ENCODE peak calls at places on chromosomes 2 and 18, in seven cellular contexts. R, G, K, Z, Y, U and P are unnamed samples.

GRCh38 chr2:603427-603826 is 73.8 kb downstream of the TMEM18 start:
- DNase-seq in Y (no peak), U (no peak), K (no peak), Z (no peak), R (peak), G (no peak), P (peak)

GRCh38 chr2:20444993-20445910 is 1.6 kb upstream of the RHOB start:
- DNase-seq in Y (no peak), Z (no peak), G (no peak), U (no peak), K (no peak), R (peak), P (no peak)

GRCh38 chr2:120371969-120372625 is 26.2 kb downstream of the INHBB start:
- DNase-seq in G (no peak), Y (no peak), R (no peak), K (no peak), U (no peak), Z (no peak), P (no peak)

GRCh38 chr2:82340578-82341053 is 2036.1 kb upstream of the LRRTM1 start:
- DNase-seq in R (peak), U (peak), K (no peak), Z (no peak), Y (no peak), G (no peak), P (no peak)

GRCh38 chr18:22005191-22005824 is 164.1 kb upstream of the GATA6 start:
- DNase-seq in Z (no peak), K (no peak), U (no peak), Y (no peak), R (no peak), G (peak), P (no peak)

GRCh38 chr2:224046752-224047151 is 7.7 kb upstream of the SERPINE2 start:
- DNase-seq in R (no peak), Y (no peak), G (peak), U (peak), Z (no peak), K (no peak), P (no peak)

GRCh38 chr18:58781627-58782194 is 83.0 kb upstream of the ZNF532 start:
- DNase-seq in G (peak), Y (peak), K (peak), R (peak), U (peak), Z (peak), P (peak)

GRCh38 chr2:1601471-1602358 is 142.6 kb downstream of the PXDN start:
- DNase-seq in Z (no peak), R (no peak), G (no peak), Y (no peak), K (no peak), U (peak), P (no peak)

GRCh38 chr18:8142131-8142711 is 467.0 kb upstream of the RAB12 start:
- DNase-seq in G (peak), Y (no peak), Z (no peak), K (no peak), R (peak), U (peak), P (no peak)

GRCh38 chr2:3229221-3229620 is 148.4 kb downstream of the EIPR1 start:
- DNase-seq in Y (no peak), R (no peak), K (no peak), U (no peak), G (no peak), Z (no peak), P (no peak)

GRCh38 chr18:69935319-69936190 is 12.1 kb downstream of the CD226 start:
- DNase-seq in U (no peak), Z (peak), G (no peak), K (no peak), Y (no peak), R (peak), P (no peak)

GRCh38 chr2:215664847-215665525 is 229.1 kb upstream of the FN1 start:
- DNase-seq in U (peak), R (peak), G (peak), Y (peak), K (no peak), Z (no peak), P (no peak)

GRCh38 chr18:394276-394996 is 106.1 kb downstream of the COLEC12 start:
- DNase-seq in K (no peak), G (no peak), U (no peak), R (no peak), Y (no peak), Z (no peak), P (no peak)

DNA sequence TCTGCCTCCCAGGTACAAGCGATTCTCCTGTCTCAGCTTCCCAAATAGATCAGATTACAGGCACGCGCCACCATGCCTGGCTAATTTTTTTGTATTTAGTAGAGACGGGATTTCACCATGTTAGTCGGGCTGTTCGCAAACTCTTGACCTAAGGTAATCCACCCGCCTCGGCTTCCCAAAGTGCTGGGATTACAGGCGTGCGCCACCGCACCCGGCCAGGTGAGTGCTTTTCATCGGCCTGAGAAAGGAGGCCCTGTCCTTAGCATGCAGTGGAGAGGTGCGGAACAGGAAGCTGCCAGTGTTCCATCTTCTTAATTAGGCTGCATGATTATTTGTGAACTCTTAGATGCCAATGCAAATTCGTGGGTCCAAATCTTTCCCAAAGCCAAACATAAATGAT is 125.7 kb upstream of the THSD7B start:
- DNase-seq in R (no peak), G (no peak), U (no peak), K (no peak), Z (no peak), Y (no peak), P (no peak)
- H3K4ac ChIP-seq in R (no peak), G (no peak), U (no peak), K (no peak), Z (no peak), Y (no peak), P (no peak)

GRCh38 chr2:55169359-55169758 is 62.7 kb downstream of the CLHC1 start:
- DNase-seq in Y (no peak), G (peak), Z (no peak), K (no peak), R (no peak), U (no peak), P (no peak)

GRCh38 chr2:55165567-55165966 is 66.5 kb downstream of the CLHC1 start:
- DNase-seq in Z (no peak), Y (peak), R (no peak), G (peak), U (peak), K (no peak), P (no peak)

GRCh38 chr2:55167630-55167967 is 64.5 kb downstream of the CLHC1 start:
- DNase-seq in G (no peak), R (no peak), Y (no peak), U (no peak), Z (no peak), K (no peak), P (no peak)

GRCh38 chr2:55169915-55170314 is 62.2 kb downstream of the CLHC1 start:
- DNase-seq in U (no peak), K (no peak), G (no peak), R (no peak), Z (no peak), Y (no peak), P (no peak)

DNA sequence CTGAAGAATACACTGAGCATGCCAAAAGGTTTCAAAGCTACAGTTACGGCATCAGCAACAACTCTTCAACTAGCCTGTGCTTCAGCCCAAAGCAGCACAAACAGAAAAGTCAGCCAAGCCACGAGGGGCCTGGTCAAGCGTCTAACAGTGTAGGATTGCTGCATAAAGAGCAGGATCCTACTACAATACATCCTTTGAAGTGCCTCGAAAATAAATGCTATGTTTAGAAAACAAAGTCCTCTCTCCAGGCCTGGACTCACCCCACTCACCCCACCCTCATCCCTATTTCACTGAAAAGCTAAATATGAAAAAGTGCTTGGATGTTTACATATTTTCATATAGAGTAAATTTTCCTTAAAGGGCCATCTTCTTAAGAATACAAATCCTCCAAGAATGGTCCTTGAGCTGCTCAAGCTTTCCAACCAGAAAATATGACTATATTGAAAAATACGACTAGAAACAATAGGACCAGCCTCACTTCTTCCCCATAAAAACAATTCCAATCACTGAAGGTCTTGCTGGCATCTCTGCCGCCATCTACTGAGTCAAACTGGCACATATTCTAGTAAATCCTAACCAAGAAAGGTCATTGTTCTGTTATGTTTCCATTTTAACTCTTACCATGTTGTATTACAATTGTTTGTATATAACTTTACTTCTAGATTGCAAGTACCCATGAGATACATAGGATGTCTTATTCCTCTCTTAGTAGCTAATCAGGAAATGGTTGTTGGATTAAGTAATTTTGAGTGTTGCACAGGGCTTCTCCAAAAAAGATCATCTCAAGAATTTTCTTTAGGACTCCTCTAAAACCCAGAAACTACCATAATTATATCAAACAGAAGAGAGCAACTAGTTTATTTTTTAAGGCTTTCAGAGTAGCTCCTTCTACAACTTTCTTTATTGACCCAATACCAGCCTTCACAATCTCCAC is 63.6 kb downstream of the CLHC1 start:
- DNase-seq in G (peak), U (peak), R (peak), Z (no peak), K (no peak), Y (peak), P (no peak)
- H2BK120ac ChIP-seq in G (peak), U (peak), R (no peak), Z (no peak), K (no peak), Y (no peak), P (no peak)

GRCh38 chr2:240432430-240432819 is 3.0 kb upstream of the GPC1 start:
- DNase-seq in K (peak), R (no peak), G (no peak), U (no peak), Y (no peak), Z (no peak), P (peak)
- H3K4ac ChIP-seq in K (no peak), R (no peak), G (peak), U (no peak), Y (no peak), Z (no peak), P (no peak)

DNA sequence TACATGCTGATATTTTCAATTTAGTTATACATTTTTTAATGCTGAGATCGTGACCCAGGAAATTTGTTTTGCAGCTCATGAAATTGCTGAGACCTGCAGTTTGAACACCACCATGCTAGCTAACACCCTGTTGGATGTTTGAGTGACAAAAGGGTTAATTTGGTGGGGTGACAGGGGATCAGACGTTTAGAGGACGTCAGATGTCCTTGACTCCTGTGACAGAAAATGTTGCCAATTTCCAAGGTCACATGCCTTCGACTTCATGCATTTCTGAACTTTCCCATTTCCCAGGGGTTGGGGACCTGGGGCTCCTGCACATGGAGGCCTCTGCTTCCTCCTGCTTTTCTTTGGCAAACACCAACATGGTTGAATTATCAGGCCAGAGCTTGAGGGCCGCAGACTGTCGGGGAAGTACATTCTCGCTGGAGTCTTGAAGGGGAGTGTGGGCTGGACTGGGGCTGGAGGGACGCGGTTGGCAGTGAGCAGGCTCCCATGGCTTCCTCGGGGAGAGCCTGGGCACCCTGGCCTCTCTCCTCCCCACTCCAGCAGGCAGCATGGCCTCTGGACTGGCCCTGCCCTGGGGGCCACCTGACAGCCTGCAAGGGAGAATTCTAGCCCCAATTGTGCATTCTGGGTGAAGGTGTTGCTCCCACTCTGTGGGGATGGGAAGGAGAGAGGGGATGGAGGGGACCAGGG is 73.1 kb downstream of the CTIF start:
- DNase-seq in R (no peak), U (no peak), Z (no peak), K (no peak), G (no peak), Y (no peak), P (no peak)
- H2BK120ac ChIP-seq in R (no peak), U (no peak), Z (no peak), K (no peak), G (no peak), Y (no peak), P (no peak)

GRCh38 chr2:5521462-5521861 is 170.7 kb upstream of the SOX11 start:
- DNase-seq in U (peak), Z (no peak), R (no peak), Y (no peak), K (no peak), G (no peak), P (no peak)

GRCh38 chr2:5524551-5524950 is 167.6 kb upstream of the SOX11 start:
- DNase-seq in K (no peak), U (no peak), Y (no peak), R (no peak), G (no peak), Z (no peak), P (no peak)

GRCh38 chr2:5515693-5516092 is 176.5 kb upstream of the SOX11 start:
- DNase-seq in R (no peak), K (no peak), G (no peak), Z (no peak), U (no peak), Y (no peak), P (no peak)

DNA sequence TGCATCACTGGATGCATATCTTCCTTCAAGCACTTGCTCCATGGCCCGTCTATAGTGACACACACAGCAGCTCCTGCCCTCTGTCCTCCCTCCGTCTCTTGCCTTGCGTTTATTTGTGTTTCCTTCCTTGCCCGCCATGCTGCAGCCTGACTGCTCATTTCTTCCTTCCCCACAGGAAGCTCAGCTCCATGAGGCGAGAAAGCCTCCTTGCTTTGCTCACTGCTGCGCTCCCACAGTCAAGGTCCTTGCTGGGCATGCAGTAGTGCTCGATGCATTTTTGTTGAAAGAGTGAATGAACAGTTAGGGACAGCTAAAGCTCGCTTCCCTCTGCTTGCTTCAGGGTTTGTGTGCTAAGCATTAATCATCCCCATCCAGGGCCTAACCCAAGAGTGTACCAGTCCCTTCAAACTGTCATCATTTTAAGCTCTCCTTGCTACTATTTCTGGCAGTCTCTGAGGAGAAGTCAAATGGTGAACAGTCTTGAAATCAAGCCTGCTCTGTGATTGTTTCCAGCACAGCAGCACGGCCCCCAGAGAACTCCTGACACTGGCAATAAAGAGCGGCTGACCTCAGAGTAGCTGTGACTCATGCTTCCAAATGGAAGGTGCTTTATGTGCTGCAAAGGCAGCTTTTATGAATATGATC is 171.7 kb upstream of the SOX11 start:
- DNase-seq in K (no peak), Y (no peak), R (no peak), U (peak), Z (no peak), G (peak), P (no peak)
- H3K4ac ChIP-seq in K (no peak), Y (no peak), R (no peak), U (no peak), Z (no peak), G (no peak), P (no peak)

GRCh38 chr2:239086325-239087020 is 238.6 kb downstream of the TWIST2 start:
- DNase-seq in U (no peak), Z (no peak), Y (no peak), G (no peak), K (no peak), R (no peak), P (no peak)

GRCh38 chr2:239089884-239090283 is 242.0 kb downstream of the TWIST2 start:
- DNase-seq in R (no peak), Y (no peak), Z (no peak), K (no peak), G (no peak), U (no peak), P (no peak)

GRCh38 chr2:239084007-239084406 is 236.1 kb downstream of the TWIST2 start:
- DNase-seq in Y (no peak), U (no peak), R (no peak), G (no peak), Z (no peak), K (no peak), P (no peak)

GRCh38 chr2:239085201-239085992 is 237.5 kb downstream of the TWIST2 start:
- DNase-seq in Y (no peak), R (no peak), K (no peak), U (no peak), Z (no peak), G (no peak), P (no peak)

GRCh38 chr2:239087041-239087710 is 239.3 kb downstream of the TWIST2 start:
- DNase-seq in Y (no peak), K (no peak), G (peak), U (peak), R (no peak), Z (no peak), P (no peak)
- H2BK120ac ChIP-seq in Y (no peak), K (no peak), G (no peak), U (no peak), R (no peak), Z (no peak), P (no peak)

DNA sequence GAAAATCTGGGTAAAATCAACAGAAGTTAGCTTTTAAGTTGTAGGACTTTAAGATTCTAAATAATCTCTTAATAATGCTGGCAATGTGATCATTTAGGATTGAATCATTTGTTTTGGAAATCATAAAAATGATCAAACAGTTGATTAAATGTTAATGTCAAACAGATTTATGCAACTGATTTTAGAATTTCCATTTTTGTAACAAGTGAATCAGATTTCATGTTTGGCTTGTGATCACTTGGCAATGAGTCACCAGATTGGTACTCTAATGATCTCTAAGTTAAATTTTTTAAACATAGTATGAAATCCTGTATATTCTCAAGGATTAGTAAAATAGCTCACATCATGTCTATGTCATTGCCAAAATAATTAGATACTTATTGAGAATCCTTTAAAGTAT is 50.1 kb upstream of the UNC80 start:
- DNase-seq in K (no peak), U (no peak), G (no peak), R (no peak), Z (no peak), Y (no peak), P (no peak)
- H3K4ac ChIP-seq in K (no peak), U (no peak), G (no peak), R (no peak), Z (no peak), Y (no peak), P (no peak)

GRCh38 chr2:41167014-41167413 is 715.1 kb upstream of the SLC8A1 start:
- DNase-seq in G (no peak), R (peak), U (no peak), Z (no peak), Y (no peak), K (peak), P (peak)
- H2BK120ac ChIP-seq in G (no peak), R (no peak), U (no peak), Z (no peak), Y (no peak), K (no peak), P (no peak)

GRCh38 chr2:207594731-207595130 is 30.5 kb downstream of the METTL21A start:
- DNase-seq in Y (no peak), Z (no peak), U (no peak), K (no peak), R (no peak), G (no peak), P (no peak)
- H3K4ac ChIP-seq in Y (no peak), Z (no peak), U (no peak), K (no peak), R (no peak), G (no peak), P (no peak)